ENCODE peak calls at places on chromosomes 5 and 9, in eight cellular contexts. Z, J, I, A, E, C, H and Y are unnamed samples.

GRCh38 chr5:167392252-167392651 is 899.2 kb upstream of the WWC1 start:
- DNase-seq in Z (no peak), J (no peak), I (no peak), A (no peak), E (no peak), C (no peak), H (no peak), Y (no peak)

GRCh38 chr5:135466178-135467050 is 14.3 kb upstream of the TIFAB start:
- DNase-seq in Z (peak), J (peak), I (peak), A (peak), E (peak), C (peak), H (peak), Y (peak)

GRCh38 chr5:5104550-5104949 is 35.6 kb upstream of the ADAMTS16 start:
- DNase-seq in Z (no peak), J (no peak), I (no peak), A (no peak), E (no peak), C (no peak), H (no peak), Y (no peak)

GRCh38 chr5:58999804-59000595 is 417.1 kb downstream of the RAB3C start:
- DNase-seq in Z (no peak), J (peak), I (no peak), A (no peak), E (no peak), C (no peak), H (no peak), Y (no peak)

GRCh38 chr5:149217802-149218153 is 53.9 kb upstream of the AFAP1L1 start:
- DNase-seq in Z (no peak), J (no peak), I (no peak), A (no peak), E (no peak), C (no peak), H (no peak), Y (no peak)

GRCh38 chr9:34371886-34372597 is 4.7 kb downstream of the MYORG start:
- DNase-seq in Z (no peak), J (no peak), I (no peak), A (no peak), E (no peak), C (no peak), H (no peak), Y (no peak)

GRCh38 chr9:3473402-3473801 is 52.4 kb downstream of the RFX3 start:
- DNase-seq in Z (no peak), J (no peak), I (no peak), A (peak), E (no peak), C (no peak), H (no peak), Y (no peak)

GRCh38 chr5:449151-449550 is 6.2 kb downstream of the EXOC3 start:
- DNase-seq in Z (no peak), J (no peak), I (no peak), A (no peak), E (no peak), C (no peak), H (no peak), Y (no peak)

GRCh38 chr9:31519011-31519410 is 865.4 kb upstream of the ACO1 start:
- DNase-seq in Z (no peak), J (no peak), I (no peak), A (no peak), E (no peak), C (no peak), H (no peak), Y (no peak)

GRCh38 chr5:160108124-160108523 is 11.1 kb downstream of the PWWP2A start:
- DNase-seq in Z (no peak), J (no peak), I (no peak), A (no peak), E (no peak), C (no peak), H (no peak), Y (no peak)

GRCh38 chr9:33946779-33947535 is 101.7 kb downstream of the UBAP2 start:
- DNase-seq in Z (no peak), J (no peak), I (no peak), A (no peak), E (no peak), C (no peak), H (peak), Y (no peak)

GRCh38 chr9:91837982-91838731 is 111.9 kb downstream of the ROR2 start:
- DNase-seq in Z (peak), J (peak), I (no peak), A (no peak), E (peak), C (peak), H (no peak), Y (peak)

GRCh38 chr5:127844631-127845030 is 141.4 kb downstream of the CCDC192 start:
- DNase-seq in Z (no peak), J (no peak), I (no peak), A (no peak), E (no peak), C (no peak), H (no peak), Y (peak)

GRCh38 chr9:78242041-78242440 is 6.2 kb downstream of the CEP78 start:
- DNase-seq in Z (no peak), J (no peak), I (no peak), A (no peak), E (no peak), C (no peak), H (no peak), Y (no peak)

GRCh38 chr5:177592010-177592834 is at the start of gene TMED9:
- DNase-seq in Z (peak), J (peak), I (peak), A (peak), E (peak), C (peak), H (peak), Y (peak)

GRCh38 chr9:130106860-130107848 is 53.4 kb downstream of the GPR107 start:
- DNase-seq in Z (peak), J (peak), I (peak), A (peak), E (peak), C (peak), H (peak), Y (peak)

GRCh38 chr5:170138273-170138672 is 32.6 kb downstream of the FOXI1 start:
- DNase-seq in Z (no peak), J (no peak), I (no peak), A (no peak), E (no peak), C (no peak), H (no peak), Y (no peak)

GRCh38 chr9:132042324-132042723 is 37.3 kb downstream of the MED27 start:
- DNase-seq in Z (no peak), J (no peak), I (no peak), A (no peak), E (no peak), C (no peak), H (peak), Y (no peak)

GRCh38 chr9:113316032-113316431 is 12.9 kb upstream of the RNF183 start:
- DNase-seq in Z (no peak), J (no peak), I (no peak), A (no peak), E (no peak), C (no peak), H (no peak), Y (no peak)

GRCh38 chr9:2741441-2742158 is 24.3 kb downstream of the KCNV2 start:
- DNase-seq in Z (no peak), J (no peak), I (no peak), A (no peak), E (peak), C (no peak), H (peak), Y (no peak)

GRCh38 chr5:135703026-135703550 is 124.3 kb upstream of the CXCL14 start:
- DNase-seq in Z (no peak), J (no peak), I (no peak), A (no peak), E (no peak), C (no peak), H (no peak), Y (no peak)

GRCh38 chr5:145681686-145682085 is 153.5 kb downstream of the PRELID2 start:
- DNase-seq in Z (peak), J (peak), I (peak), A (peak), E (peak), C (peak), H (peak), Y (peak)

GRCh38 chr9:121819511-121820231 is 168.2 kb downstream of the DAB2IP start:
- DNase-seq in Z (no peak), J (peak), I (no peak), A (no peak), E (no peak), C (no peak), H (no peak), Y (no peak)

GRCh38 chr9:25742241-25742640 is 64.0 kb upstream of the TUSC1 start:
- DNase-seq in Z (no peak), J (no peak), I (no peak), A (no peak), E (no peak), C (no peak), H (no peak), Y (no peak)

GRCh38 chr9:25678147-25678666 is at the start of gene TUSC1:
- DNase-seq in Z (peak), J (peak), I (peak), A (peak), E (peak), C (peak), H (peak), Y (peak)